ENCODE peak calls at places on chromosome X, in six cellular contexts. I is mucosa of descending colon, G is lower lobe of right lung, T is colonic mucosa, M is pancreas, U is tibial nerve. A is an unnamed sample. For H3K4me1, the result is how much of the 10 kb centered on the place peaks cover.

GRCh38 chrX:51891821-51892551 is 1.4 kb upstream of the MAGED1 start:
- DNase-seq in I (peak), G (no peak), T (no peak), M (no peak), U (peak), A (peak)

GRCh38 chrX:134435894-134436293 is 24.1 kb upstream of the HPRT1 start:
- DNase-seq in I (no peak), G (no peak), T (no peak), M (no peak), U (no peak), A (no peak)

GRCh38 chrX:21838937-21839333 is 482 bp upstream of the MBTPS2 start:
- DNase-seq in I (no peak), G (no peak), T (no peak), M (no peak), U (no peak), A (no peak)

GRCh38 chrX:141945415-141945814 is 41.7 kb downstream of the MAGEC1 start:
- DNase-seq in I (no peak), G (no peak), T (no peak), M (no peak), U (no peak), A (no peak)

GRCh38 chrX:65924938-65925507 is 114.9 kb downstream of the VSIG4 start:
- DNase-seq in I (no peak), G (no peak), T (no peak), M (no peak), U (no peak), A (no peak)

GRCh38 chrX:51336584-51336983 is 4.0 kb downstream of the NUDT10 start:
- DNase-seq in I (peak), G (no peak), T (no peak), M (no peak), U (peak), A (no peak)

GRCh38 chrX:47145408-47146120 is 543 bp downstream of the RBM10 start:
- DNase-seq in I (peak), G (no peak), T (peak), M (no peak), U (no peak), A (no peak)

GRCh38 chrX:127879585-127879984 is 172.6 kb downstream of the ACTRT1 start:
- DNase-seq in I (no peak), G (no peak), T (no peak), M (no peak), U (no peak), A (no peak)

GRCh38 chrX:30023451-30023850 is 191.9 kb upstream of the MAGEB2 start:
- DNase-seq in I (no peak), G (no peak), T (no peak), M (no peak), U (no peak), A (no peak)

GRCh38 chrX:33855251-33855650 is 276.9 kb downstream of the FAM47A start:
- DNase-seq in I (no peak), G (no peak), T (no peak), M (no peak), U (no peak), A (no peak)

GRCh38 chrX:129099206-129099605 is 424.1 kb downstream of the SMARCA1 start:
- DNase-seq in I (no peak), G (no peak), T (no peak), M (no peak), U (no peak), A (no peak)

GRCh38 chrX:73847991-73848390 is 285.0 kb downstream of the CHIC1 start:
- DNase-seq in I (no peak), G (no peak), T (no peak), M (no peak), U (no peak), A (no peak)

GRCh38 chrX:73849054-73849453 is 286.1 kb downstream of the CHIC1 start:
- DNase-seq in I (no peak), G (no peak), T (no peak), M (no peak), U (no peak), A (no peak)

GRCh38 chrX:73851014-73852009 is 288.3 kb downstream of the CHIC1 start:
- DNase-seq in I (no peak), G (no peak), T (peak), M (peak), U (no peak), A (no peak)

GRCh38 chrX:73852022-73852421 is 289.0 kb downstream of the CHIC1 start:
- DNase-seq in I (no peak), G (no peak), T (no peak), M (no peak), U (no peak), A (no peak)

DNA sequence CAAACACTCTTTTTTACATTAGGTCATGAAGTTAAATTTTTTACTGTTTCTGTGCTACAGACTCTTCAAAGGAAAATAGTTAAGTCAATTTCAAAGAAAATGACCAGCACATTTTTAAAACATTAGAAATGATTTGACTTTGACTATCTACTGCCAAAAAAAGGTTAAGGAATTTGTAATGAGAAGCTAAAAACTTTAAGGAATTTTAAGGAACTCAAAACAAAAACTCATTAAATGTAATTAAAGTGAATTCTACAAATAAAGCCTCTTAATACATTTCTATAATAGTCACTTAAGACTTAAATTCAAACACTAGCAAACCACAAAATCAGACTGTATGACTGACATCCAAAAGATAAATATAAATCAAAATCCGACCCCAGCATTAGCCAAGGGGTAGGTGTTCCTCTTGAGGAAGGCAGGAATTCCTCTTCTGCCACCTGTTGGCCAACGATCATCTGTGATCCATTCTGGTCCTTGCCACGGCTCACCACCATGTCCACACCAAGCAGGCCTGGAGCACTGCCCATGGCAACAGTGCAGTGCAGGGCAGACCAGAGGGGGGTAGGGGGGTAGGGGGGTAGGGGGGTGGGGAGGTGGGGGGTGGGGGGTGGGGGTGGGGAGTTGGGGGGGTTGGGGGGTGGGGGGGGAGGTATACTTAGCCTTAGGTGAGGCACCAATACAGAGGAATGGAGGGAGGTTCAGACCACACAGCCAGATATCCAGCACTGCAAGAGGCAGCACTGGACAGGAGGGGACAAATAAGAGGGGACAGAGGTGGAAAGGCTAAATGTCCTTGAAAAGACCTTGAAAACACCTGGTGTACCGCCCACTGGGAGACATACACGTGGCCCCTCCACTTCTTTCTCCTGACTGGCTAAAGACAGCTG is 287.4 kb downstream of the CHIC1 start:
- DNase-seq in I (peak), G (no peak), T (peak), M (peak), U (no peak), A (no peak)
- H3K4me3 ChIP-seq in I (no peak), G (no peak), T (peak), M (peak), U (peak), A (no peak)

GRCh38 chrX:148695362-148695761 is 194.9 kb downstream of the AFF2 start:
- DNase-seq in I (no peak), G (no peak), T (no peak), M (no peak), U (no peak), A (no peak)
- H3K4me1 ChIP-seq in I (under half), G (under half), T (under half), M (under half), U (under half), A (under half)

GRCh38 chrX:109472939-109473713 is 8.8 kb downstream of the GUCY2F start:
- DNase-seq in I (peak), G (no peak), T (no peak), M (no peak), U (no peak), A (no peak)
- TF ChIP-seq CTCF in I (no peak), G (no peak), T (no peak), M (no peak), U (no peak), A (no peak)

DNA sequence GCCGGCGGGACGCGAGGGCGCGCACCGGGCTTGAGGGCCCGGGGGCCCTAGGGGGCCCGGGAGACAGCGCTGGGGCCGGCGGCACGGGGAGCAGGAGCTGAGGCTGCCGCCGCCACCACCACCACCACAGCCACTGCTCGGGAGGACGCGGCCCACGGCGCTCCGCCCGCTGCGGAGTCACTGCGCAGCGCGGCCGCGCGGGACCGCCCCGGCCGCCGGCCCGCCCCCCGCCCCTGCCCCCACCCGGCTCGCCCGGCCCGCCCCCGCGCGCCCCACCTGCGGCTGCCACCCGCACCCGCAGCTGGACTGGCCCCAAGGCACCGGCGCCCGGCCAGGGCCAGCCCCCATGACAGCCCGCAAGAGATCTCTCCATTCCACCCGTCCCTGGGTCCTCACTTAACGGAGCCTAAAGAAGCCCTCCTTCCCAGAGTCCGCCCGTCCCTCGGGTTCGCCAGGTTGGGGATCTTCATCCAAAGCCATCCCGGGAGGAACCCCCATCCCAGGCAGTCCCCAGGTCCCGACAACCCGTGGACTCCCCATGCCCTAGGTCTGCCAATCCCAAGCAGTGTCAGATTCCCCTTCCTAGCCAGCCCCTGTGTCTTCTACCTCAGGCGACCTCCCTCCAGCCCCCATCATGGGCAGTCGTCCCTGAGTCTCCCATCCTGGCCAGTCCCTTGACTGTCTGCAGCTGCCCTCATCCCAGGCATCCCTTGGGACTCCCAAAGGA is 40.0 kb upstream of the IQSEC2 start:
- DNase-seq in I (no peak), G (peak), T (no peak), M (no peak), U (no peak), A (no peak)
- H3K4me3 ChIP-seq in I (no peak), G (peak), T (peak), M (peak), U (peak), A (peak)

GRCh38 chrX:136200466-136200865 is 50.7 kb downstream of the MAP7D3 start:
- DNase-seq in I (peak), G (no peak), T (no peak), M (no peak), U (no peak), A (no peak)

GRCh38 chrX:136201601-136202000 is 49.6 kb downstream of the MAP7D3 start:
- DNase-seq in I (no peak), G (no peak), T (no peak), M (no peak), U (no peak), A (no peak)

GRCh38 chrX:136203438-136203837 is 47.8 kb downstream of the MAP7D3 start:
- DNase-seq in I (no peak), G (no peak), T (no peak), M (no peak), U (no peak), A (no peak)

GRCh38 chrX:136204571-136204970 is 46.6 kb downstream of the MAP7D3 start:
- DNase-seq in I (peak), G (peak), T (peak), M (no peak), U (peak), A (no peak)

DNA sequence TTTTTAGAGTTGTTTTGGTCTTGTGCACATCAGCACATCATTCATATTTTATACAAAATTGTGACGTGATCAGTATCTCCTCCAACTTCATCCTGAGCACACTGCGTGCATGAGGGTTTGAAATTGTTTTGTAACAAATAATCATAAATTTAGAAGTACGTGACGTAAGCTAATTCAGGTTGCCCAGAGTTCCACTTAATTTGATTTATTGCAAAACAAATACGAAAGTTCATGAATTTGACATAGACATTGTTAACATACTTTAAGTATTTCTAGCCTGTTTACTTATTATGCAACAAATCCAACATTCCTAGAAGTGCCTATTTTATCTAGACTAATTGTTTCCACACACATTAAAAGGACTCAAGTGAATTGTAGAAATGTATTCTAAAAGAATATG is 48.3 kb downstream of the MAP7D3 start:
- DNase-seq in I (no peak), G (no peak), T (no peak), M (no peak), U (no peak), A (no peak)
- H3K4me1 ChIP-seq in I (under half), G (under half), T (under half), M (under half), U (under half), A (half or more)

GRCh38 chrX:95860127-95860526 is 824.5 kb upstream of the DIAPH2 start:
- DNase-seq in I (no peak), G (no peak), T (no peak), M (no peak), U (no peak), A (no peak)
- TF ChIP-seq CTCF in I (no peak), G (no peak), T (no peak), M (no peak), U (no peak), A (no peak)

GRCh38 chrX:7927259-7928167 is at the start of gene PNPLA4:
- DNase-seq in I (peak), G (peak), T (peak), M (peak), U (peak), A (peak)

GRCh38 chrX:7925867-7926472 is 1.2 kb downstream of the PNPLA4 start:
- DNase-seq in I (peak), G (peak), T (peak), M (peak), U (peak), A (peak)

GRCh38 chrX:7921750-7922149 is 5.5 kb downstream of the PNPLA4 start:
- DNase-seq in I (no peak), G (no peak), T (no peak), M (no peak), U (no peak), A (no peak)

GRCh38 chrX:7926914-7927258 is 327 bp downstream of the PNPLA4 start:
- DNase-seq in I (no peak), G (no peak), T (no peak), M (no peak), U (no peak), A (no peak)

DNA sequence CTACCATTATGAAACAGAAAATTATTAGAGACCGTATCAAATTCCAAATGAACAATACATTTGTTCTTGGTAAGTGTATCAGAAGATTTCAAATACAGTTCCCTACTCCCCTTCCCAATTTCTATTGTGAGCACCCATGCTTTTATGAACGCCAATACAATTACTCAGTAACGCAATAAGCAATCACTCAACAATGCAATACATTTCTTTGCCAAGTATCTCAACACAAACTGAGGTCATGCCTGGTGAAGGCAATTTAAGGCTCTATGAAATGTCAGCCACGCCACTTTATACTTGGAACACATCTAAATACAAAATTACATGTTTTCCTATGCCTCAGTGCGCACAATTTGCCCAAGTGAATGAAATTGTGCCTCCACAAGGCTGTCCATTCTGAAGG is 712 bp downstream of the PNPLA4 start:
- DNase-seq in I (no peak), G (no peak), T (no peak), M (no peak), U (no peak), A (no peak)
- H3K4me3 ChIP-seq in I (no peak), G (peak), T (peak), M (peak), U (peak), A (peak)

GRCh38 chrX:15524417-15524816 is 23.8 kb downstream of the BMX start:
- DNase-seq in I (no peak), G (no peak), T (no peak), M (no peak), U (no peak), A (no peak)
- H3K4me1 ChIP-seq in I (under half), G (under half), T (under half), M (under half), U (under half), A (under half)

GRCh38 chrX:13851996-13852695 is 35.3 kb upstream of the GPM6B start:
- DNase-seq in I (no peak), G (no peak), T (no peak), M (no peak), U (no peak), A (no peak)
- TF ChIP-seq CTCF in I (no peak), G (no peak), T (no peak), M (no peak), U (no peak), A (no peak)

A was measured in left ventricle myocardium inferior.